ENCODE peak calls at places on chromosomes 2 and 18, in seven cellular contexts. J is PC-9, P is neural crest cell, T is IMR-90, O is A673, B is thyroid gland, H is body of pancreas. U is an unnamed sample.

GRCh38 chr2:203893386-203893785 is 25.8 kb downstream of the CTLA4 start:
- DNase-seq in P (no peak), H (no peak), B (no peak), J (no peak), O (no peak), T (peak; percentile 24), U (no peak)

GRCh38 chr2:99858951-99859596 is 283.3 kb downstream of the AFF3 start:
- DNase-seq in T (peak; percentile 83), J (no peak), P (no peak), B (no peak), H (no peak), O (no peak), U (no peak)

GRCh38 chr2:241854342-241855244 is 4.1 kb downstream of the PDCD1 start:
- DNase-seq in O (no peak), P (no peak), B (no peak), J (no peak), T (no peak), H (no peak), U (peak; percentile 18)

GRCh38 chr2:100767224-100767653 is 52.7 kb upstream of the NPAS2 start:
- DNase-seq in J (peak; percentile 92), O (peak; percentile 83), T (peak; percentile 78), P (no peak), B (no peak), H (no peak), U (no peak)

GRCh38 chr18:69261436-69261835 is 139.3 kb upstream of the DOK6 start:
- DNase-seq in J (no peak), T (no peak), P (no peak), O (no peak), B (no peak), H (no peak), U (no peak)

GRCh38 chr2:25159947-25160346 is 8.4 kb downstream of the POMC start:
- DNase-seq in T (peak; percentile 18), P (peak; percentile 30), J (no peak), H (no peak), B (no peak), O (no peak), U (no peak)

GRCh38 chr2:88355486-88355885 is 97.0 kb downstream of the FOXI3 start:
- DNase-seq in T (no peak), J (no peak), B (no peak), H (no peak), O (no peak), P (no peak), U (no peak)

GRCh38 chr2:183079335-183079775 is 808 bp downstream of the DUSP19 start:
- DNase-seq in T (no peak), P (no peak), J (no peak), B (no peak), H (peak; percentile 28), O (peak; percentile 20), U (no peak)

GRCh38 chr2:235614900-235615712 is 121.3 kb downstream of the AGAP1 start:
- DNase-seq in O (no peak), H (no peak), P (no peak), J (peak; percentile 46), T (peak; percentile 85), B (peak; percentile 16), U (no peak)

GRCh38 chr2:121123268-121123667 is 161.7 kb downstream of the TFCP2L1 start:
- DNase-seq in O (no peak), H (no peak), T (no peak), P (no peak), B (no peak), J (no peak), U (no peak)

GRCh38 chr18:5518179-5518770 is 25.5 kb downstream of the EPB41L3 start:
- DNase-seq in P (no peak), T (no peak), J (no peak), O (no peak), H (no peak), B (no peak), U (no peak)

GRCh38 chr2:206023183-206023582 is 62.8 kb downstream of the INO80D start:
- DNase-seq in J (no peak), B (no peak), O (no peak), P (no peak), T (no peak), H (no peak), U (no peak)

GRCh38 chr2:95526360-95527341 is 42.1 kb upstream of the TRIM43B start:
- DNase-seq in T (peak; percentile 67), O (peak; percentile 82), J (peak; percentile 72), P (no peak), H (peak; percentile 71), B (peak; percentile 83), U (no peak)

GRCh38 chr18:79600596-79600995 is 79.0 kb upstream of the CTDP1 start:
- DNase-seq in P (no peak), O (no peak), T (no peak), H (no peak), J (no peak), B (no peak), U (no peak)

GRCh38 chr2:88658890-88659881 is 31.9 kb upstream of the EIF2AK3 start:
- DNase-seq in P (no peak), J (peak; percentile 91), O (no peak), T (peak; percentile 71), B (no peak), H (no peak), U (no peak)

GRCh38 chr2:152189622-152190495 is 14.3 kb upstream of the STAM2 start:
- DNase-seq in B (peak; percentile 50), T (peak; percentile 77), H (peak; percentile 32), P (peak; percentile 22), J (peak; percentile 53), O (peak; percentile 84), U (no peak)

GRCh38 chr2:72263043-72263780 is 115.5 kb upstream of the CYP26B1 start:
- DNase-seq in T (peak; percentile 5), O (no peak), B (no peak), J (no peak), P (no peak), H (no peak), U (no peak)

GRCh38 chr2:191262436-191262835 is 17.2 kb downstream of the MYO1B start:
- DNase-seq in O (no peak), T (no peak), P (no peak), B (no peak), H (no peak), J (no peak), U (no peak)

GRCh38 chr18:32333781-32334180 is 136.9 kb downstream of the GAREM1 start:
- DNase-seq in B (no peak), P (no peak), O (peak; percentile 45), T (no peak), H (peak; percentile 65), J (no peak), U (no peak)

GRCh38 chr2:18378020-18378653 is 182.3 kb downstream of the RDH14 start:
- DNase-seq in J (peak; percentile 47), B (peak; percentile 13), P (peak; percentile 49), H (peak; percentile 17), T (peak; percentile 49), O (peak; percentile 82), U (peak; percentile 51)

GRCh38 chr2:198100323-198100722 is 295.9 kb downstream of the PLCL1 start:
- DNase-seq in P (no peak), H (no peak), O (no peak), B (no peak), T (peak; percentile 6), J (no peak), U (no peak)

GRCh38 chr18:1421502-1421901 is 516.8 kb downstream of the ADCYAP1 start:
- DNase-seq in J (no peak), O (no peak), H (no peak), T (no peak), P (no peak), B (no peak), U (no peak)

GRCh38 chr18:12079504-12080237 is 14.0 kb upstream of the ANKRD62 start:
- DNase-seq in P (no peak), B (peak; percentile 83), T (peak; percentile 30), J (no peak), O (no peak), H (no peak), U (peak; percentile 53)

GRCh38 chr2:124572953-124573634 is 548.0 kb downstream of the CNTNAP5 start:
- DNase-seq in B (no peak), J (no peak), T (no peak), H (no peak), P (no peak), O (no peak), U (no peak)

GRCh38 chr2:171478345-171478744 is 43.9 kb upstream of the CYBRD1 start:
- DNase-seq in H (no peak), B (no peak), O (no peak), P (no peak), J (no peak), T (peak; percentile 69), U (no peak)

GRCh38 chr18:52339891-52340371 is at the start of gene DCC:
- DNase-seq in P (peak; percentile 67), H (peak; percentile 54), J (no peak), B (peak; percentile 22), T (peak; percentile 45), O (peak; percentile 98), U (no peak)

GRCh38 chr2:64599469-64599868 is 54.2 kb downstream of the SERTAD2 start:
- DNase-seq in B (peak; percentile 71), J (peak; percentile 64), P (no peak), H (no peak), T (no peak), O (no peak), U (no peak)

GRCh38 chr2:64594563-64594989 is 59.1 kb downstream of the SERTAD2 start:
- DNase-seq in H (no peak), O (no peak), J (peak; percentile 54), B (no peak), P (no peak), T (peak; percentile 76), U (no peak)

GRCh38 chr2:64598226-64598625 is 55.5 kb downstream of the SERTAD2 start:
- DNase-seq in T (no peak), O (no peak), B (no peak), J (no peak), H (no peak), P (no peak), U (no peak)

GRCh38 chr2:64592994-64593655 is 60.6 kb downstream of the SERTAD2 start:
- DNase-seq in H (no peak), B (no peak), T (peak; percentile 21), O (no peak), P (no peak), J (no peak), U (no peak)

GRCh38 chr2:64595397-64596160 is 58.1 kb downstream of the SERTAD2 start:
- DNase-seq in H (no peak), B (no peak), O (peak; percentile 47), T (peak; percentile 17), P (no peak), J (peak; percentile 55), U (no peak)
- TF ChIP-seq CTCF in H (no peak), B (peak; percentile 33), O (peak; percentile 57), T (peak; percentile 49), P (peak; percentile 33), J (no peak), U (no peak)

GRCh38 chr2:10486601-10487079 is 38.5 kb upstream of the ODC1 start:
- DNase-seq in J (no peak), P (no peak), B (no peak), O (peak; percentile 24), H (no peak), T (no peak), U (peak; percentile 24)
- TF ChIP-seq CTCF in J (no peak), P (no peak), B (no peak), O (no peak), H (no peak), T (no peak), U (no peak)

GRCh38 chr2:113767811-113768210 is 11.4 kb upstream of the SLC35F5 start:
- DNase-seq in B (no peak), O (no peak), J (no peak), T (no peak), H (no peak), P (no peak), U (no peak)
- TF ChIP-seq CTCF in B (no peak), O (no peak), J (no peak), T (no peak), H (no peak), P (no peak), U (no peak)

GRCh38 chr2:129233751-129234406 is 745.6 kb upstream of the RAB6C start:
- DNase-seq in T (no peak), H (peak; percentile 29), O (peak; percentile 8), P (no peak), J (no peak), B (peak; percentile 23), U (no peak)
- TF ChIP-seq CTCF in T (no peak), H (no peak), O (no peak), P (peak; percentile 37), J (no peak), B (no peak), U (no peak)